ENCODE peak calls at places on chromosomes 16 and 17, in four cellular contexts. S is GM13976, W is K562, B is AG04449. Y is an unnamed sample.

GRCh38 chr17:34740516-34740915 is 161.1 kb downstream of the TMEM132E start:
- DNase-seq in S (no peak), W (no peak), B (no peak), Y (no peak)

GRCh38 chr17:78735832-78736525 is 46.1 kb downstream of the CYTH1 start:
- DNase-seq in S (no peak), W (peak; percentile 56), B (no peak), Y (no peak)

GRCh38 chr17:61337247-61337812 is 62.3 kb upstream of the TBX2 start:
- DNase-seq in S (no peak), W (no peak), B (no peak), Y (no peak)

GRCh38 chr17:79028496-79029326 is 4.7 kb downstream of the C1QTNF1 start:
- DNase-seq in S (peak; percentile 9), W (no peak), B (no peak), Y (no peak)

GRCh38 chr17:16298140-16298662 is 55.1 kb downstream of the CENPV start:
- DNase-seq in S (peak; percentile 1), W (peak; percentile 66), B (no peak), Y (no peak)

GRCh38 chr16:56462064-56462796 is 10.9 kb downstream of the OGFOD1 start:
- DNase-seq in S (no peak), W (peak; percentile 62), B (no peak), Y (no peak)

GRCh38 chr16:18800674-18801196 is 614 bp downstream of the ARL6IP1 start:
- DNase-seq in S (no peak), W (peak; percentile 29), B (no peak), Y (no peak)

GRCh38 chr16:53745126-53745525 is 41.2 kb downstream of the FTO start:
- DNase-seq in S (no peak), W (no peak), B (no peak), Y (no peak)

GRCh38 chr16:57616871-57617270 is 11.6 kb upstream of the ADGRG1 start:
- DNase-seq in S (no peak), W (no peak), B (no peak), Y (no peak)

GRCh38 chr16:27232061-27232841 is 28.9 kb downstream of the KDM8 start:
- DNase-seq in S (peak; percentile 67), W (no peak), B (no peak), Y (no peak)

GRCh38 chr17:65514541-65514940 is 46.9 kb downstream of the AXIN2 start:
- DNase-seq in S (no peak), W (no peak), B (no peak), Y (no peak)

GRCh38 chr17:63762106-63763078 is 11.0 kb downstream of the CCDC47 start:
- DNase-seq in S (no peak), W (no peak), B (no peak), Y (no peak)

GRCh38 chr16:8866118-8866883 is 2.5 kb downstream of the CARHSP1 start:
- DNase-seq in S (no peak), W (peak; percentile 73), B (no peak), Y (no peak)

GRCh38 chr17:74573169-74573568 is 5.9 kb upstream of the CD300H start:
- DNase-seq in S (no peak), W (no peak), B (no peak), Y (no peak)

GRCh38 chr16:8956265-8957060 is 7.2 kb downstream of the USP7 start:
- DNase-seq in S (no peak), W (no peak), B (no peak), Y (no peak)

GRCh38 chr16:20883554-20884239 is 16.5 kb downstream of the DCUN1D3 start:
- DNase-seq in S (no peak), W (no peak), B (no peak), Y (no peak)

GRCh38 chr17:4980644-4981216 is 6.7 kb downstream of the CAMTA2 start:
- DNase-seq in S (peak; percentile 77), W (peak; percentile 65), B (no peak), Y (no peak)

GRCh38 chr17:41718287-41718645 is 6.1 kb downstream of the GAST start:
- DNase-seq in S (no peak), W (no peak), B (no peak), Y (no peak)

GRCh38 chr17:48555616-48556533 is 11.0 kb upstream of the HOXB2 start:
- DNase-seq in S (no peak), W (peak; percentile 69), B (no peak), Y (no peak)

GRCh38 chr17:75692976-75693375 is 25.8 kb downstream of the SAP30BP start:
- DNase-seq in S (no peak), W (no peak), B (no peak), Y (no peak)

GRCh38 chr17:75695141-75695829 is 26.0 kb upstream of the ITGB4 start:
- DNase-seq in S (no peak), W (no peak), B (no peak), Y (no peak)

GRCh38 chr17:75694536-75694935 is 26.7 kb upstream of the ITGB4 start:
- DNase-seq in S (no peak), W (no peak), B (no peak), Y (no peak)

GRCh38 chr17:75695830-75696271 is 25.4 kb upstream of the ITGB4 start:
- DNase-seq in S (no peak), W (no peak), B (no peak), Y (no peak)

GRCh38 chr17:75693500-75694481 is 26.7 kb downstream of the SAP30BP start:
- DNase-seq in S (no peak), W (no peak), B (peak; percentile 84), Y (no peak)
- TF ChIP-seq CTCF in S (no peak), W (no peak), B (peak; percentile 41), Y (no peak)

GRCh38 chr17:1577186-1577585 is 14.6 kb upstream of the PITPNA start:
- DNase-seq in S (no peak), W (no peak), B (peak; percentile 55), Y (no peak)

GRCh38 chr17:1573932-1574696 is 11.5 kb upstream of the PITPNA start:
- DNase-seq in S (peak; percentile 94), W (peak; percentile 82), B (no peak), Y (no peak)

GRCh38 chr17:1576500-1576899 is 13.9 kb upstream of the PITPNA start:
- DNase-seq in S (no peak), W (no peak), B (no peak), Y (no peak)

GRCh38 chr17:1577657-1578428 is 15.3 kb upstream of the PITPNA start:
- DNase-seq in S (no peak), W (no peak), B (no peak), Y (no peak)

DNA sequence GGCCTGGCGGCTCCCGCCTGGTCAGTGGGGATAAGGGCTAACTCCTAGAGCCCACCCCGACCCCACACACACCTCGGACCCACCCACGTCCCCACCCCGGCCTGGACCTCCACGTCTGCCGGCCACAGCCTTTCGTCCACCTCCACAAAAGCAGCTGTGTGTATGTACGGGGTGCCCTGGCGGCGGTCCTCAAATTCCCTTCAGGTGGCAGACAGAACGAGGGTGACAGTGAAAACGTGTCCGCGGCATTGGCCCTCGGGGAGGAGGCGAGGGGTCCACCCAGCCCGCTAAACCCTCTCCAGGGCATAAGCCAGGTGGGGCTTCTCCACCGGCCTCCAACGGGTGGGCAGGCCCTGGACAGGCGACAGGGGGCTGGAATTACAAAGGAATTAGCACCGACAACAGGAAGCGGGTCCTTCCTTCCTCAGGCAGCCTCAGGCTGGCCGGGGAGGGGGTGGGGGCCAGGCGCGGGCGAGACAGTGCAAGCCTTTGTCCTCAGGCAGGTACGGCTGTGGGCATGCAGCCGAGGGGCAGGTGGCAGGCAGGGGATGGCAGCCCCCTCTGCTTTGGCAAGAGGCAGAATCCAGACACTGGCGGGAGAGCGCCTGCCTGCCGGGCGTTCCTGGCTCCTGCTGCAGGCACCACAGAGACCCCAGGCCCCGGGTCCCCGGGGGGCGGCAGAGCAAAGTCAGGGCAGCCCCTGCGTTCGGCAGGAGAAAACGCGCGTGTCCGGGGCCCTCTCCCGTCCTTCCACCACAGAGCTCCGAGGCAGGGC is 12.3 kb upstream of the PITPNA start:
- DNase-seq in S (peak; percentile 50), W (no peak), B (no peak), Y (no peak)
- TF ChIP-seq CTCF in S (no peak), W (no peak), B (no peak), Y (no peak)

DNA sequence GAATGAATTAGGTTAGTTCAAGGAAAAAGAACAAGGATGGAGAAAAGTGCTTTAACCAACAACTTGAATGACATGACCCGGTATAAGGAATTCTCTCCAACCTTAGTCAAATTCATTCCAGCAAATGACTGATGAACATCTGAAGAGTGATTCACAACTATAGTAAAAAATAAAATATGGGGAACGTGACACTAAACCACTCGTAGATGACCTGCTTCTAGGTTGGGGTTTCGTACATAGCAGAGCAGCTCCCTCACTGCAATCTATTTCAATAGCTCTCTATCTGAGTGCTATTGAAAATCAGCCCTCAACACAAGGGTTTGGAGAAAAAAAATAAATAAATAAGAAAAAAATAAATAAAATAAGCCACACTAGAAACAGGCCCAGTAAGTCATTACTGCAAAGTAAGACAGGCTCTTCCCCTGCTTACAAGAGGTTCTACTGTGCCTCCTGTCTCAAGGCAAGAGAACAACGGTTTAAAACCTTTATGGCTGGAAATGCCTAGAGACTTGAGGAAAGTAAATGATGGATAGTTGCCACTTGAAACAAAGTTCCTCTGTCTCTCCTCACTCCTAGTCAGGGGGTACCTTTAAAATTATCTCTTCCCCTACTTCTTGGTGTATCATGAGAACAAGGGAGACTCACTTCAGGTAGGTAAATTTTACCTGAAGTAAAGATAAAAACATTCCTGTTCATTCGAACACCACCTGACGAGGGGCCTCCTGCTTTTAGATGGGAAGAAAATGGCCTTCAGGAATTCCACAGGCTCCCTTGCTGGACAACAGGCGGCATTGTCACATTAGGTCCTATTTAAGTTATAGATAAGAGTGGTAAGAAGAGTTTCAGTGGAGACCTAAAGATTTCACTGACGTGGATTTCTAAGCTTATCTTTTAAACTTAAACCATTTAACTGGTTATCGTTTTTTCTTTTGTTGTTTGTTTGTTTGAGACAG is 20.5 kb downstream of the COG7 start:
- DNase-seq in S (no peak), W (no peak), B (no peak), Y (no peak)
- TF ChIP-seq CTCF in S (no peak), W (no peak), B (no peak), Y (no peak)

GRCh38 chr17:66898536-66898935 is 63.6 kb downstream of the CACNG5 start:
- DNase-seq in S (no peak), W (no peak), B (no peak), Y (no peak)

GRCh38 chr17:66897141-66897540 is 62.2 kb downstream of the CACNG5 start:
- DNase-seq in S (no peak), W (no peak), B (no peak), Y (no peak)

GRCh38 chr17:66904760-66905637 is 59.5 kb upstream of the CACNG4 start:
- DNase-seq in S (no peak), W (no peak), B (no peak), Y (no peak)

GRCh38 chr17:66903781-66904180 is 60.7 kb upstream of the CACNG4 start:
- DNase-seq in S (no peak), W (no peak), B (no peak), Y (no peak)

DNA sequence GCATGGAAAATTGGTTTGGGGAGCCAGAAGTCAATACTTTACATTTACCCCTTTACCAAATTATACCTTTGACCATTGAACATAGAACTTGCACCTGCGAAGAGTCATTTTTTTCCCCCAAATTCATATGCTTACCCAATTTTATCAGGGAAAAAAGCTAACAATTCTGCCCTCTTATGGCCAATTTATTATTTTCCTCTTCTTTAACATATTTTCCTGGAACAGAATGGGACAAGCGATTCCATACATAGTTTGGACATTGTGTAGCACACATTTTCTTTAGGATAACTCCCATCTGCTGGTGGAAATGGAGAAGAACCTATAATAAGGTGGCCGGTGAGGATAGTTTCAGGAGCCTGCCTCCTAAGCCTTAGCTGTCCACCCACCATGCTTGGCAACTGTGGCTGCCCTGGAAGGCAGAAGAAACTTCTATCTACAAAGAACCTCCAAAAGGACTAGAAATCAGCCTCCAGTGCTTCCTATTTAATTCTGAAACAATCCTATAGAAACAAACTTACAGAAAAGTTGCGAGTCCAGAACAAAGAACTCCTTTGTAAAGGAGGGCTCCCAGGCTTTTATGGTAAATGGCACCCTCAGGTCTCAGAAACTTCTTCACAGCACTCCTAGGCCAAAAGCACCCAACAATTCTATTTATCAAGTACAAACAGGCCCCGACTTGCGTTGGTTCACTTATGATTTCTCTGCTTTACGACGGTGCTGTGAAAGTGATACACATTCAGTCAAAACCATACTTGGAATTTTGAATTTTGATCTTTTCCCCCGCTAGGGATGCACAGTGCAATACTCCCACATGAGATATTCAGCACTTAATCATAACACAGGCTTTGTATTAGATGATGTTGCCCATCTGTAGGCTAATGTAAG is 64.1 kb upstream of the CACNG4 start:
- DNase-seq in S (no peak), W (peak; percentile 4), B (no peak), Y (no peak)
- TF ChIP-seq CTCF in S (no peak), W (peak; percentile 43), B (peak; percentile 19), Y (no peak)